ENCODE peak calls at places on chromosome 14, in six cellular contexts. E is fibroblast of pulmonary artery, T is bronchial epithelial cell, X is neural progenitor cell, C is choroid plexus epithelial cell, N is BJ. J is an unnamed sample.

GRCh38 chr14:104724407-104724980 is 465 bp downstream of the ADSS1 start:
- DNase-seq in N (no peak), T (no peak), E (no peak), C (no peak), X (no peak), J (peak)

GRCh38 chr14:31966896-31967668 is 110.0 kb upstream of the ARHGAP5 start:
- DNase-seq in X (no peak), C (no peak), N (no peak), E (no peak), T (no peak), J (no peak)

GRCh38 chr14:92341791-92342190 is 18.8 kb downstream of the SLC24A4 start:
- DNase-seq in T (no peak), X (no peak), C (no peak), N (no peak), E (no peak), J (no peak)

GRCh38 chr14:42994001-42994736 is 1387.5 kb downstream of the LRFN5 start:
- DNase-seq in E (peak), X (no peak), T (peak), N (no peak), C (peak), J (no peak)

GRCh38 chr14:37013116-37013515 is 159.3 kb downstream of the SLC25A21 start:
- DNase-seq in C (peak), E (no peak), T (no peak), X (no peak), N (no peak), J (no peak)

GRCh38 chr14:63267171-63267570 is 51.6 kb downstream of the GPHB5 start:
- DNase-seq in T (no peak), C (no peak), E (no peak), X (no peak), N (no peak), J (no peak)

GRCh38 chr14:102479777-102480176 is 29.8 kb downstream of the ANKRD9 start:
- DNase-seq in T (no peak), E (no peak), C (no peak), X (no peak), N (no peak), J (peak)

GRCh38 chr14:64447890-64448667 is 17.2 kb upstream of the AKAP5 start:
- DNase-seq in T (no peak), N (no peak), E (no peak), X (no peak), C (peak), J (no peak)

GRCh38 chr14:59221558-59221957 is 33.1 kb downstream of the DAAM1 start:
- DNase-seq in T (no peak), X (no peak), C (no peak), N (no peak), E (no peak), J (no peak)

GRCh38 chr14:55412686-55413085 is 1.1 kb upstream of the ATG14 start:
- DNase-seq in X (no peak), E (no peak), N (no peak), T (peak), C (no peak), J (no peak)

GRCh38 chr14:35403085-35403396 is 1.5 kb downstream of the NFKBIA start:
- DNase-seq in N (no peak), T (peak), C (peak), X (no peak), E (peak), J (peak)

GRCh38 chr14:76169776-76170175 is 18.1 kb downstream of the GPATCH2L start:
- DNase-seq in X (no peak), T (peak), N (no peak), E (no peak), C (peak), J (no peak)

GRCh38 chr14:69924181-69924580 is 45.0 kb downstream of the SMOC1 start:
- DNase-seq in E (no peak), N (no peak), T (no peak), C (peak), X (no peak), J (no peak)

GRCh38 chr14:64423987-64424386 is 35.8 kb downstream of the MTHFD1 start:
- DNase-seq in X (no peak), N (no peak), C (peak), T (peak), E (peak), J (no peak)

GRCh38 chr14:105682956-105683570 is 156.7 kb downstream of the TMEM121 start:
- DNase-seq in X (no peak), N (no peak), C (no peak), E (no peak), T (no peak), J (no peak)

GRCh38 chr14:28831126-28831525 is 64.5 kb downstream of the FOXG1 start:
- DNase-seq in N (no peak), T (no peak), E (no peak), C (no peak), X (no peak), J (no peak)

DNA sequence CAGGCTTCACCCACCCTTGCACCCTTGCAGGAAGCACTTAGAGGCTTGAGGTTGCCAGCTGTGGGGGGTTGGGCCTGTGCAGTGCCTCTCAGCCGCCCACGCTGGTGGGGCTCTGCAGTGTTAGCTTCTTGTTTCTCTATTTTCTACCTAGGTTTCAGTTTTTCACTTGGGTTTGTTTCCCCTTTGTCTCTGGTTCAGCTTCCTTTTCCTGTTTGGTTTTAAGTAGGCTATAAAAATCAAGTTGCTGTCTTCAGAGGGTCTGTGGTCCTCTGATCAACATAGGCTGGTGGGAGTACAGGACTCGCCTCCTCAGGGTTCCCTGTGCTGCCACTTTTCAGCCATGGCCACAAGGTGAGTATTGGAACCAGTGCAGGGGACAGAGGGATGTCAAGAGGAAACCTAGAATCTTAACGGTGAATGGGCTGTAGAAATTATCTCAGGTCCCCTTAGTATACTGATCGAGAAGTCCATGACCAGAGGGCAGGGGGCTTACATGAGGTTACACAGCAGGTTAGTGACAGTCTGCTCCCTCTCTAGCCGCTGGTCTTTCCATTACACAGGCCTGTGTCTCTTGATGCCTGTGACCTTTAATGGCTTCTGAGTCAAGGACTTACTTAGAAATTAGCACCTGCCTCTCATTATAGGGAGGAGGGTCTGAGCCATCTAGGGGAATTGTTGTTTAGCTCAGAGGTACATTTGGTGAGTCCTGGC is at the start of gene EVL:
- DNase-seq in E (no peak), N (no peak), T (no peak), X (no peak), C (no peak), J (peak)
- H3K4me3 ChIP-seq in E (no peak), N (no peak), T (no peak), X (no peak), C (no peak), J (peak)

GRCh38 chr14:72664651-72665050 is 229.2 kb downstream of the DPF3 start:
- DNase-seq in T (no peak), E (no peak), X (no peak), C (peak), N (no peak), J (no peak)
- H3K4me3 ChIP-seq in T (no peak), E (no peak), X (no peak), C (no peak), N (no peak), J (no peak)

DNA sequence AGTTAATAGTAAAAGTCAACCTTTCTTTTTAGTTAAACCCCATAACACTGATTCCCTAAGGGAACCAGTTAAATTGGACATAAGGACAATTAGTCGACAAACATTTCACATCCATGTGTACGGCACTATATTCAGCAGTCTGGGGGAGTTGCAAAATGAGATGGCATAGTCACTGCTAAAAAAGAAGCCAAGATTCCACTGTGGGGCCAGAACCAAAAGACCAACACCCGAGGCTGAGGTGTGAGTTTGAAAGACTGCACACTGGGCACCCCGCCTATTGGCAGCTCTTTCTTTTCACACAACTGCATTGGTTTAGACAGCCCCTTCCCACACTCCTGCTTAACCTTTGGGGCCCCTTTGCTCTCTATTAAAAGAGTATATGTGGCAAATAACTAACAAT is 16.7 kb downstream of the SETD3 start:
- DNase-seq in X (no peak), T (no peak), N (no peak), C (no peak), E (no peak), J (no peak)
- H3K4me3 ChIP-seq in X (no peak), T (no peak), N (no peak), C (no peak), E (no peak), J (no peak)

GRCh38 chr14:101476931-101477553 is 84.3 kb upstream of the DIO3 start:
- DNase-seq in C (no peak), X (peak), T (peak), N (no peak), E (no peak), J (peak)
- H3K4me3 ChIP-seq in C (no peak), X (no peak), T (no peak), N (no peak), E (no peak), J (no peak)

DNA sequence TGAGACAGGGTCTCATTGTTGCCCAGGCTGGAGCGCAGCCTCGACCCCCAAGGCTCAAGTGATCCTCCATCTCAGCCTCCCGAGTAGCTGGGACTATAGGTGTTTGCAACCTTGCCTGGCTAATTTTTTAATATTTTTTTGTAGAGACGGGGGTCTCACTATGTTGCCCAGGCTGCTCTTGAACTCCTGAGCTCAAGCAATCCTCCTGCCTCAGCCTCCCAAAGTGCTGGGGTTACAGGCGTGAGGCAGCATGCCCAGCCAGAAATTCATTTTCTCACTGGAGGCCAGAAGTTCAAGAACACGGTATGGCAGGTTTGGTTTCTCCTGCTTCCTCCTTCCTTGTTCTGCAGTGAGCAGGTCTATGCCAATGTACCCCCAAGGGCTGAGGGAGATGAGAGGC is 3.7 kb downstream of the RNASE1 start:
- DNase-seq in X (no peak), C (no peak), T (no peak), E (no peak), N (no peak), J (no peak)
- H3K4me3 ChIP-seq in X (no peak), C (no peak), T (no peak), E (no peak), N (no peak), J (no peak)

DNA sequence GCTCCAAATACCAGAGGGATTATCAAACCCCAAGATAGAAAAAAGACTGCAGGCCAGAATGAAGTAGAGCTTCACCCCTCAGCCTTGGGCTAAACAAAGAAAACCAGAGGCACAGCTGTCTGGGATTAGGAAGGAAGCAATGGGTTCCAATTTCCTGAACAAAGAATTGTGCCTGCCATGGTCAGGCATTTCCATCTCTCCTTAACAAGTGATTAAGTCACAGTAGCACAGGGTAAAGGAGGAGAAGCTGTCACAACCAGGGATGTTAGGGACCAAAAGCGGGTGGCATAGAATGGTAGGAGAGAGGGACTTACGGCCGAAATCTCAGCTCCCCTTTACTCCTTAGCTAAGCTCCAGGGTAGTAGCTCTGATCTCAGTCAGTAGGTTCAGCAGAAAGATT is 33.9 kb downstream of the SPTLC2 start:
- DNase-seq in E (no peak), X (peak), C (no peak), T (no peak), N (no peak), J (no peak)
- H3K4me3 ChIP-seq in E (no peak), X (peak), C (no peak), T (no peak), N (no peak), J (no peak)

GRCh38 chr14:54396183-54396492 is 669 bp upstream of the CDKN3 start:
- DNase-seq in C (no peak), X (no peak), E (no peak), N (no peak), T (no peak), J (no peak)
- H3K4me3 ChIP-seq in C (peak), X (peak), E (peak), N (peak), T (peak), J (peak)

DNA sequence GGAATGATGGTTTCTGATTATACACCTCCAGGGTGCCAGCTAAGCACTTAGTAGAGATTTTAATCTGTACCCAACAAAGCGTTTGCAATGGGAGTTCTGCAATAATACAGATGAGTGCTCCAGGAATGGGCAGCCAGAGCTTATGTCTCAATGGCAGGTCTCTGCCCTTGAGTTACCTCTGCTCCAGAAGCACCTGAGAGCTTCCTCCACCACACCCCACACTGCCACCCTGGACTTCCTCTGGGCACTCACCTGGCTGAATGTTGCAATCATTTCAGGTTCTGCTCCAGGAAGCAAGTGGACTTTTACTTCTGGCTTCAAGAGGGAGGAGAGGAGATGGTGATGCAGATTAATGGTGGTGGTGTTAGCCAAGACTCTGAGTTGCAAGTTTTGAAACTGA is 6.1 kb upstream of the SPTLC2 start:
- DNase-seq in E (no peak), X (no peak), N (no peak), T (peak), C (no peak), J (peak)
- H3K4me3 ChIP-seq in E (no peak), X (no peak), N (no peak), T (no peak), C (no peak), J (no peak)

GRCh38 chr14:22554706-22555572 is 34.1 kb downstream of the DAD1 start:
- DNase-seq in N (no peak), T (no peak), C (no peak), X (no peak), E (no peak), J (no peak)
- H3K4me3 ChIP-seq in N (no peak), T (no peak), C (no peak), X (no peak), E (no peak), J (no peak)